ENCODE peak calls at places on chromosome 19, in ten cellular contexts. One of them, this sample, is unnamed.
A peak's percentile ranks its signal among the peaks of the same experiment; 100 is the strongest.

GRCh38 chr19:47124937-47125668 is 5.5 kb upstream of the SAE1 start:
- DNase-seq in AG04450: no peak
- DNase-seq in KBM-7: peak; percentile 82
- DNase-seq in AG04449: no peak
- DNase-seq in left ventricle myocardium inferior: no peak
- DNase-seq in naive thymus-derived CD8-positive, alpha-beta T cell: no peak
- DNase-seq in left cardiac atrium: no peak
- DNase-seq in globus pallidus: peak; percentile 69
- DNase-seq in amniotic stem cell: peak; percentile 68
- DNase-seq in omental fat pad: no peak
- DNase-seq in this sample: no peak

GRCh38 chr19:6041991-6042421 is 64.1 kb upstream of the RANBP3 start:
- DNase-seq in amniotic stem cell: no peak
- DNase-seq in globus pallidus: no peak
- DNase-seq in AG04450: no peak
- DNase-seq in omental fat pad: no peak
- DNase-seq in left ventricle myocardium inferior: no peak
- DNase-seq in KBM-7: no peak
- DNase-seq in left cardiac atrium: no peak
- DNase-seq in naive thymus-derived CD8-positive, alpha-beta T cell: no peak
- DNase-seq in AG04449: no peak
- DNase-seq in this sample: no peak

GRCh38 chr19:2969104-2969504 is 8.3 kb upstream of the TLE6 start:
- DNase-seq in KBM-7: peak; percentile 36
- DNase-seq in left ventricle myocardium inferior: peak; percentile 68
- DNase-seq in AG04449: no peak
- DNase-seq in naive thymus-derived CD8-positive, alpha-beta T cell: no peak
- DNase-seq in left cardiac atrium: peak; percentile 73
- DNase-seq in omental fat pad: no peak
- DNase-seq in amniotic stem cell: no peak
- DNase-seq in globus pallidus: no peak
- DNase-seq in AG04450: no peak
- DNase-seq in this sample: no peak

GRCh38 chr19:6736917-6737283 is 480 bp downstream of the GPR108 start:
- DNase-seq in KBM-7: no peak
- DNase-seq in AG04450: no peak
- DNase-seq in amniotic stem cell: no peak
- DNase-seq in naive thymus-derived CD8-positive, alpha-beta T cell: no peak
- DNase-seq in AG04449: no peak
- DNase-seq in omental fat pad: no peak
- DNase-seq in globus pallidus: no peak
- DNase-seq in left ventricle myocardium inferior: no peak
- DNase-seq in left cardiac atrium: no peak
- DNase-seq in this sample: no peak

GRCh38 chr19:29329460-29330134 is 116.6 kb upstream of the UQCRFS1 start:
- DNase-seq in omental fat pad: no peak
- DNase-seq in globus pallidus: no peak
- DNase-seq in amniotic stem cell: no peak
- DNase-seq in naive thymus-derived CD8-positive, alpha-beta T cell: no peak
- DNase-seq in AG04450: no peak
- DNase-seq in left cardiac atrium: no peak
- DNase-seq in left ventricle myocardium inferior: no peak
- DNase-seq in AG04449: no peak
- DNase-seq in KBM-7: peak; percentile 23
- DNase-seq in this sample: no peak

GRCh38 chr19:46020819-46021125 is 2.1 kb downstream of the PGLYRP1 start:
- DNase-seq in KBM-7: no peak
- DNase-seq in amniotic stem cell: no peak
- DNase-seq in omental fat pad: no peak
- DNase-seq in naive thymus-derived CD8-positive, alpha-beta T cell: no peak
- DNase-seq in left ventricle myocardium inferior: no peak
- DNase-seq in left cardiac atrium: no peak
- DNase-seq in AG04450: no peak
- DNase-seq in globus pallidus: no peak
- DNase-seq in AG04449: no peak
- DNase-seq in this sample: no peak

GRCh38 chr19:57587529-57587928 is 3.6 kb downstream of the ZIK1 start:
- DNase-seq in KBM-7: no peak
- DNase-seq in omental fat pad: no peak
- DNase-seq in left cardiac atrium: no peak
- DNase-seq in amniotic stem cell: peak; percentile 8
- DNase-seq in left ventricle myocardium inferior: no peak
- DNase-seq in naive thymus-derived CD8-positive, alpha-beta T cell: no peak
- DNase-seq in AG04450: peak; percentile 15
- DNase-seq in AG04449: peak; percentile 73
- DNase-seq in globus pallidus: no peak
- DNase-seq in this sample: no peak

GRCh38 chr19:33431986-33432385 is 58.5 kb downstream of the CEBPG start:
- DNase-seq in globus pallidus: no peak
- DNase-seq in naive thymus-derived CD8-positive, alpha-beta T cell: no peak
- DNase-seq in KBM-7: no peak
- DNase-seq in left cardiac atrium: no peak
- DNase-seq in amniotic stem cell: no peak
- DNase-seq in AG04450: no peak
- DNase-seq in omental fat pad: no peak
- DNase-seq in left ventricle myocardium inferior: no peak
- DNase-seq in AG04449: no peak
- DNase-seq in this sample: no peak

GRCh38 chr19:18091217-18091608 is 4.5 kb upstream of the IL12RB1 start:
- DNase-seq in KBM-7: peak; percentile 81
- DNase-seq in globus pallidus: no peak
- DNase-seq in omental fat pad: no peak
- DNase-seq in AG04450: no peak
- DNase-seq in amniotic stem cell: no peak
- DNase-seq in left cardiac atrium: peak; percentile 53
- DNase-seq in naive thymus-derived CD8-positive, alpha-beta T cell: peak; percentile 83
- DNase-seq in left ventricle myocardium inferior: peak; percentile 52
- DNase-seq in AG04449: no peak
- DNase-seq in this sample: peak; percentile 89

GRCh38 chr19:13053238-13053637 is 49.4 kb downstream of the LYL1 start:
- DNase-seq in AG04450: no peak
- DNase-seq in naive thymus-derived CD8-positive, alpha-beta T cell: no peak
- DNase-seq in left ventricle myocardium inferior: no peak
- DNase-seq in AG04449: no peak
- DNase-seq in KBM-7: no peak
- DNase-seq in amniotic stem cell: no peak
- DNase-seq in omental fat pad: no peak
- DNase-seq in left cardiac atrium: no peak
- DNase-seq in globus pallidus: no peak
- DNase-seq in this sample: no peak

GRCh38 chr19:55311797-55312196 is 13.3 kb downstream of the TMEM150B start:
- DNase-seq in omental fat pad: no peak
- DNase-seq in globus pallidus: no peak
- DNase-seq in left cardiac atrium: no peak
- DNase-seq in left ventricle myocardium inferior: no peak
- DNase-seq in KBM-7: no peak
- DNase-seq in AG04450: no peak
- DNase-seq in naive thymus-derived CD8-positive, alpha-beta T cell: no peak
- DNase-seq in amniotic stem cell: no peak
- DNase-seq in AG04449: no peak
- DNase-seq in this sample: no peak

GRCh38 chr19:4144666-4145261 is 8.7 kb upstream of the CREB3L3 start:
- DNase-seq in naive thymus-derived CD8-positive, alpha-beta T cell: no peak
- DNase-seq in KBM-7: no peak
- DNase-seq in amniotic stem cell: no peak
- DNase-seq in left ventricle myocardium inferior: no peak
- DNase-seq in left cardiac atrium: no peak
- DNase-seq in AG04449: no peak
- DNase-seq in globus pallidus: no peak
- DNase-seq in omental fat pad: no peak
- DNase-seq in AG04450: no peak
- DNase-seq in this sample: no peak

GRCh38 chr19:48512504-48513288 is 1.1 kb upstream of the LMTK3 start:
- DNase-seq in left ventricle myocardium inferior: no peak
- DNase-seq in KBM-7: no peak
- DNase-seq in globus pallidus: no peak
- DNase-seq in left cardiac atrium: no peak
- DNase-seq in omental fat pad: no peak
- DNase-seq in naive thymus-derived CD8-positive, alpha-beta T cell: no peak
- DNase-seq in AG04449: no peak
- DNase-seq in AG04450: no peak
- DNase-seq in amniotic stem cell: no peak
- DNase-seq in this sample: no peak

GRCh38 chr19:862529-863304 is 3.3 kb downstream of the CFD start:
- DNase-seq in naive thymus-derived CD8-positive, alpha-beta T cell: peak; percentile 72
- DNase-seq in omental fat pad: no peak
- DNase-seq in KBM-7: no peak
- DNase-seq in globus pallidus: no peak
- DNase-seq in AG04450: no peak
- DNase-seq in left ventricle myocardium inferior: no peak
- DNase-seq in AG04449: no peak
- DNase-seq in amniotic stem cell: no peak
- DNase-seq in left cardiac atrium: peak; percentile 75
- DNase-seq in this sample: peak; percentile 88

GRCh38 chr19:12163841-12164240 is 945 bp downstream of the ZNF136 start:
- DNase-seq in globus pallidus: no peak
- DNase-seq in KBM-7: peak; percentile 39
- DNase-seq in left ventricle myocardium inferior: no peak
- DNase-seq in naive thymus-derived CD8-positive, alpha-beta T cell: no peak
- DNase-seq in omental fat pad: no peak
- DNase-seq in AG04450: no peak
- DNase-seq in left cardiac atrium: no peak
- DNase-seq in AG04449: no peak
- DNase-seq in amniotic stem cell: no peak
- DNase-seq in this sample: no peak

GRCh38 chr19:5960005-5961001 is 17.6 kb downstream of the RANBP3 start:
- DNase-seq in globus pallidus: peak; percentile 44
- DNase-seq in KBM-7: no peak
- DNase-seq in naive thymus-derived CD8-positive, alpha-beta T cell: no peak
- DNase-seq in AG04450: no peak
- DNase-seq in amniotic stem cell: no peak
- DNase-seq in omental fat pad: no peak
- DNase-seq in left ventricle myocardium inferior: peak; percentile 56
- DNase-seq in left cardiac atrium: peak; percentile 50
- DNase-seq in AG04449: no peak
- DNase-seq in this sample: no peak

GRCh38 chr19:35306473-35307246 is 14.7 kb downstream of the MAG start:
- DNase-seq in KBM-7: no peak
- DNase-seq in omental fat pad: no peak
- DNase-seq in left ventricle myocardium inferior: no peak
- DNase-seq in amniotic stem cell: no peak
- DNase-seq in AG04450: no peak
- DNase-seq in globus pallidus: no peak
- DNase-seq in AG04449: no peak
- DNase-seq in left cardiac atrium: no peak
- DNase-seq in naive thymus-derived CD8-positive, alpha-beta T cell: no peak
- DNase-seq in this sample: no peak

GRCh38 chr19:49512970-49513745 is 697 bp downstream of the FCGRT start:
- DNase-seq in amniotic stem cell: no peak
- DNase-seq in omental fat pad: no peak
- DNase-seq in naive thymus-derived CD8-positive, alpha-beta T cell: no peak
- DNase-seq in AG04450: no peak
- DNase-seq in globus pallidus: no peak
- DNase-seq in left cardiac atrium: peak; percentile 70
- DNase-seq in left ventricle myocardium inferior: peak; percentile 70
- DNase-seq in AG04449: no peak
- DNase-seq in KBM-7: no peak
- DNase-seq in this sample: peak; percentile 81